ENCODE peak calls at places on chromosome 10, in five cellular contexts. F, P, E, H and T are unnamed samples.

GRCh38 chr10:87842220-87842641 is 21.1 kb downstream of the KLLN start:
- DNase-seq in F (no peak), P (no peak), E (no peak), H (no peak), T (no peak)

GRCh38 chr10:116809528-116810500 is 39.5 kb upstream of the ENO4 start:
- DNase-seq in F (peak), P (no peak), E (peak), H (no peak), T (no peak)

GRCh38 chr10:132947843-132948242 is 5.5 kb upstream of the CFAP46 start:
- DNase-seq in F (no peak), P (no peak), E (no peak), H (no peak), T (no peak)

GRCh38 chr10:119207367-119207668 is at the start of gene GRK5:
- DNase-seq in F (peak), P (peak), E (peak), H (peak), T (peak)

GRCh38 chr10:133183646-133184378 is 23.8 kb downstream of the KNDC1 start:
- DNase-seq in F (no peak), P (no peak), E (no peak), H (no peak), T (no peak)

GRCh38 chr10:26881600-26882331 is 21.0 kb upstream of the ABI1 start:
- DNase-seq in F (peak), P (peak), E (peak), H (no peak), T (no peak)

GRCh38 chr10:69202332-69202731 is 17.8 kb upstream of the HKDC1 start:
- DNase-seq in F (no peak), P (no peak), E (no peak), H (peak), T (no peak)

GRCh38 chr10:95399167-95399566 is 108.4 kb upstream of the PDLIM1 start:
- DNase-seq in F (no peak), P (no peak), E (no peak), H (no peak), T (no peak)

GRCh38 chr10:114312585-114312984 is 73.5 kb downstream of the VWA2 start:
- DNase-seq in F (no peak), P (no peak), E (no peak), H (no peak), T (no peak)

GRCh38 chr10:117468665-117469064 is 73.9 kb upstream of the EMX2 start:
- DNase-seq in F (no peak), P (no peak), E (no peak), H (no peak), T (no peak)

GRCh38 chr10:71635251-71635866 is 84.2 kb downstream of the C10orf105 start:
- DNase-seq in F (peak), P (no peak), E (no peak), H (no peak), T (no peak)

GRCh38 chr10:22647244-22647643 is 67.1 kb downstream of the PIP4K2A start:
- DNase-seq in F (no peak), P (no peak), E (no peak), H (no peak), T (no peak)

GRCh38 chr10:127018766-127019165 is 113.5 kb downstream of the DOCK1 start:
- DNase-seq in F (no peak), P (no peak), E (no peak), H (no peak), T (no peak)

GRCh38 chr10:132663666-132664365 is 122.1 kb downstream of the NKX6-2 start:
- DNase-seq in F (no peak), P (no peak), E (no peak), H (no peak), T (no peak)

GRCh38 chr10:129090618-129091366 is 376.2 kb upstream of the MGMT start:
- DNase-seq in F (no peak), P (no peak), E (no peak), H (no peak), T (no peak)

GRCh38 chr10:68184546-68184945 is 47.4 kb downstream of the ATOH7 start:
- DNase-seq in F (no peak), P (no peak), E (no peak), H (no peak), T (no peak)

GRCh38 chr10:2079603-2080078 is 342.3 kb upstream of the ADARB2 start:
- DNase-seq in F (no peak), P (no peak), E (no peak), H (peak), T (no peak)

GRCh38 chr10:15059914-15060313 is 16.2 kb downstream of the OLAH start:
- DNase-seq in F (no peak), P (no peak), E (no peak), H (no peak), T (no peak)

GRCh38 chr10:89805599-89806013 is 104.2 kb downstream of the KIF20B start:
- DNase-seq in F (no peak), P (no peak), E (no peak), H (peak), T (no peak)

GRCh38 chr10:93190377-93190776 is 116.7 kb downstream of the CYP26A1 start:
- DNase-seq in F (no peak), P (no peak), E (no peak), H (no peak), T (no peak)

GRCh38 chr10:79266543-79267312 is 80.5 kb upstream of the PPIF start:
- DNase-seq in F (no peak), P (peak), E (no peak), H (peak), T (peak)

GRCh38 chr10:6275022-6275997 is 72.6 kb downstream of the PFKFB3 start:
- DNase-seq in F (peak), P (peak), E (peak), H (peak), T (peak)

GRCh38 chr10:27248215-27248614 is 7.6 kb upstream of the ACBD5 start:
- DNase-seq in F (no peak), P (no peak), E (no peak), H (no peak), T (no peak)

GRCh38 chr10:59880976-59881510 is 25.3 kb downstream of the CCDC6 start:
- DNase-seq in F (peak), P (peak), E (no peak), H (peak), T (no peak)

GRCh38 chr10:124347956-124348355 is 70.8 kb downstream of the OAT start:
- DNase-seq in F (no peak), P (no peak), E (no peak), H (no peak), T (no peak)

GRCh38 chr10:96833220-96834001 is 1.3 kb downstream of the LCOR start:
- DNase-seq in F (no peak), P (no peak), E (peak), H (no peak), T (no peak)

GRCh38 chr10:34181545-34182300 is 633.4 kb downstream of the PARD3 start:
- DNase-seq in F (no peak), P (no peak), E (peak), H (no peak), T (no peak)

GRCh38 chr10:27646194-27646593 is 99.4 kb downstream of the MKX start:
- DNase-seq in F (no peak), P (no peak), E (no peak), H (no peak), T (no peak)

GRCh38 chr10:130353928-130354327 is 217.7 kb downstream of the GLRX3 start:
- DNase-seq in F (no peak), P (no peak), E (no peak), H (no peak), T (no peak)

GRCh38 chr10:122234416-122234815 is 36.7 kb upstream of the BTBD16 start:
- DNase-seq in F (no peak), P (no peak), E (peak), H (no peak), T (no peak)

GRCh38 chr10:78863121-78863520 is 205.6 kb upstream of the ZMIZ1 start:
- DNase-seq in F (no peak), P (no peak), E (peak), H (no peak), T (no peak)

GRCh38 chr10:112732277-112732891 is 217.7 kb upstream of the TCF7L2 start:
- DNase-seq in F (no peak), P (no peak), E (no peak), H (no peak), T (no peak)

GRCh38 chr10:13146383-13146782 is 15.0 kb upstream of the MCM10 start:
- DNase-seq in F (no peak), P (no peak), E (no peak), H (no peak), T (no peak)

GRCh38 chr10:4051408-4052151 is 266.6 kb upstream of the KLF6 start:
- DNase-seq in F (no peak), P (no peak), E (no peak), H (no peak), T (no peak)

DNA sequence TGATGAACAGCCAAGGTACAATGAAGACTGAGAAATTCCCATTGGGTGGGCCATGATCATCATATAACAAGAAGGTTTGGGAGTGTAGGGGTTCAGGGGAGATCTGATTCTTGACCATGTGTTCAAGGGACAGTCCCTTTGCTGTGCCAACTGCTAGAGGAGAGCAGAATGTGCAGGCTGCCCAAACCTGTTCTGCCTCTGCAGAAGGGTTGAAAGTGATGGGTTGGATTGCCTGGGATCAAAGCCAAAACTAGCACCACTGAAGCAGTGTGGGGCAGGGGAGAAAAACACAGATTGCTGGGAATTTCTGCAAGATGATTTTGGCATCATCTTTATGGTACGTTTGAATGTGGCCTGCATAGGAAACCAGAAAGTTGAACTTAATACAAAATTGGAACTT is 303.9 kb downstream of the OTUD1 start:
- DNase-seq in F (no peak), P (no peak), E (no peak), H (no peak), T (no peak)
- TF ChIP-seq POLR2AphosphoS5 in F (no peak), P (no peak), E (no peak), H (no peak), T (no peak)

GRCh38 chr10:86757110-86757790 is 831 bp downstream of the BMPR1A start:
- DNase-seq in F (peak), P (no peak), E (no peak), H (no peak), T (no peak)
- TF ChIP-seq TAF1 in F (peak), P (no peak), E (no peak), H (no peak), T (no peak)

DNA sequence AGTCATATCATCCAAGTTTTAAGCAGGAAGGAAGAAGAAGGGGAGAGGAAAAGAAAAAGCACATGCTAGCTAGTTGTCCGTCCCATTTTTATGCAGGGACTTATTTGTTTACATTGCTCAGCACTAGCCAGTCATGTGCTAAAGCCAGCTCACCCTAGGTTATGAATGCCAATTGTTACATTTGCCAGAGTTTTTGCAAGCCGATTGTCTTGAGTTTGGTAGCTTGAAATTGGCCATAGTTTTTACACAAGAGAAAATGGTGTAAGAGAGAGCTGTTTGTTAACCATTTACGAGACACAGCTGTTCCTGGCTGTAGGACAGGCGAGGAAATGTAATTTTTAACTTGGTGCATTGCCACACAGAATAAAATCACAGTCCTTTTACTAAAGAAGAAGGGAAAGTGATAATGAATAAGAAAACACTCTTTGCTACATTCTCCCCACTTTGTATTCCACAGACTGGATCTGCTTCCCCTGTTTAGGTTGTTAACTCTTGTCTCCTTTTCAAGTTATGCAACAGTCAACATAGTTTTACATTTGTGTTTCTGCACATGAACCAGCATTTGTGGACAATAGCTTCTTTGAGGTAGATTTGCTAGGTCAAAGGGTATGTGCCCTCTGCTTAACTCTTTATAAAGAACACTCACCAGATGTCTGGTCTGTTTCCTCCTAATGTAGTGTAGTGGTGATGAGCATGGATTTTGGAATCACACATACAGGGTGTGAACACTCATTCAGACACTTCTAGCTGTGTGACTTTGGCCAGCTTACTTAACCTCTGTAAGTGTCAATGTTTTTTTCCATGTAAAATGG is 357.2 kb downstream of the LRMDA start:
- DNase-seq in F (no peak), P (no peak), E (no peak), H (no peak), T (no peak)
- TF ChIP-seq POLR2AphosphoS5 in F (no peak), P (no peak), E (no peak), H (no peak), T (no peak)

GRCh38 chr10:61869772-61870520 is 31.6 kb upstream of the ARID5B start:
- DNase-seq in F (no peak), P (no peak), E (no peak), H (no peak), T (no peak)
- TF ChIP-seq TAF1 in F (no peak), P (no peak), E (no peak), H (no peak), T (no peak)

GRCh38 chr10:49749144-49749543 is 13.0 kb downstream of the OGDHL start:
- DNase-seq in F (no peak), P (peak), E (no peak), H (no peak), T (no peak)

GRCh38 chr10:49751216-49751615 is 10.9 kb downstream of the OGDHL start:
- DNase-seq in F (no peak), P (no peak), E (peak), H (no peak), T (no peak)

GRCh38 chr10:49751636-49752510 is 10.2 kb downstream of the OGDHL start:
- DNase-seq in F (no peak), P (no peak), E (no peak), H (no peak), T (no peak)

GRCh38 chr10:49749556-49750491 is 12.3 kb downstream of the OGDHL start:
- DNase-seq in F (no peak), P (no peak), E (no peak), H (no peak), T (no peak)

DNA sequence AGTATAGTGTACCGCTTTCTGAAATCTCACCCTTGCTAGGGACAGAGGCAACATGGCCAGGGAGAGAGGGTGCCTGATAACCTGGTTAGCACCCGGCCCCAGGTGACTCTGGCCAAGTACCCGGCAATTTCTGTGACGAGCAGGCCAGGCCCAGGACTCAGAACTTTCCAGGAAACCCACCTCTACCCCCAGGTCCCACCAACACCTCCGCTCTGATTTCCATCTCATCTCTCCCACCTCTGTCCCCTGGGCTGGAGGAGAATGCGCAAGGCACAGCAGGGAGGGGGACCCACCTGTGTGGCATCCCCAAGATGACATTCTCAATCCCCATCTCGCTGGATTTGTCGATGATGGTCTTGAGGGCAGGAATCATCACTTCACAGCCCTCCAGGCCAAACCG is 11.6 kb downstream of the OGDHL start:
- DNase-seq in F (no peak), P (peak), E (peak), H (no peak), T (no peak)
- TF ChIP-seq POLR2AphosphoS5 in F (no peak), P (no peak), E (no peak), H (no peak), T (no peak)